ENCODE peak calls at places on chromosomes 3 and 15, in eight cellular contexts. S, A, E, K, Q, O, C and Z are unnamed samples.

GRCh38 chr3:52891615-52892081 is 5.7 kb downstream of the STIMATE start:
- DNase-seq in S (peak), A (no peak), E (no peak), C (peak), Q (no peak), O (no peak), K (no peak), Z (peak)

GRCh38 chr15:50624616-50625168 is 61.9 kb downstream of the TRPM7 start:
- DNase-seq in O (no peak), S (no peak), A (no peak), Q (no peak), E (no peak), C (no peak), K (no peak), Z (no peak)

GRCh38 chr3:43043793-43044192 is 62.1 kb downstream of the POMGNT2 start:
- DNase-seq in Q (no peak), K (no peak), S (no peak), A (no peak), C (no peak), E (no peak), O (no peak), Z (peak)

GRCh38 chr15:100114100-100114499 is 227.7 kb downstream of the ADAMTS17 start:
- DNase-seq in E (no peak), Q (no peak), K (no peak), O (no peak), C (no peak), S (peak), A (peak), Z (no peak)

GRCh38 chr3:50572801-50573371 is 3.6 kb downstream of the HEMK1 start:
- DNase-seq in C (no peak), K (no peak), S (no peak), O (no peak), A (no peak), Q (no peak), E (no peak), Z (no peak)

GRCh38 chr3:130463221-130463620 is 53.8 kb upstream of the COL6A6 start:
- DNase-seq in O (no peak), C (no peak), K (no peak), Q (no peak), A (no peak), E (no peak), S (no peak), Z (no peak)

GRCh38 chr3:103389356-103389755 is 954.5 kb downstream of the ZPLD1 start:
- DNase-seq in S (no peak), E (no peak), Q (no peak), O (no peak), K (no peak), C (no peak), A (no peak), Z (no peak)

GRCh38 chr15:40452296-40453090 is 11.7 kb downstream of the BAHD1 start:
- DNase-seq in C (no peak), K (no peak), A (no peak), E (no peak), O (no peak), S (no peak), Q (no peak), Z (no peak)

GRCh38 chr15:48363474-48363873 is 32.2 kb downstream of the DUT start:
- DNase-seq in O (no peak), E (no peak), Q (no peak), C (no peak), K (no peak), S (no peak), A (no peak), Z (no peak)

GRCh38 chr3:16239776-16240175 is 25.0 kb downstream of the DPH3 start:
- DNase-seq in Q (no peak), O (no peak), E (no peak), S (peak), C (no peak), K (no peak), A (no peak), Z (no peak)

GRCh38 chr15:56464893-56465520 is at the start of gene MNS1:
- DNase-seq in E (peak), K (peak), Q (peak), S (peak), C (peak), O (peak), A (peak), Z (peak)

GRCh38 chr15:96234109-96234892 is 96.2 kb upstream of the NR2F2 start:
- DNase-seq in Q (no peak), O (no peak), S (peak), C (no peak), E (no peak), K (no peak), A (no peak), Z (no peak)

GRCh38 chr15:63610209-63610841 is 13.1 kb downstream of the FBXL22 start:
- DNase-seq in C (peak), S (peak), A (peak), E (peak), Q (peak), K (peak), O (no peak), Z (peak)

GRCh38 chr3:179056326-179056725 is 15.3 kb downstream of the ZMAT3 start:
- DNase-seq in O (no peak), E (no peak), S (no peak), C (no peak), K (no peak), A (no peak), Q (no peak), Z (no peak)

GRCh38 chr3:128504533-128504915 is 11.5 kb upstream of the GATA2 start:
- DNase-seq in E (no peak), O (no peak), C (no peak), A (no peak), S (no peak), Q (no peak), K (peak), Z (peak)

GRCh38 chr3:16173696-16174355 is 654 bp upstream of the GALNT15 start:
- DNase-seq in C (no peak), A (no peak), K (peak), E (no peak), O (no peak), Q (no peak), S (peak), Z (no peak)

GRCh38 chr3:66753670-66754069 is 244.4 kb upstream of the KBTBD8 start:
- DNase-seq in O (no peak), S (no peak), C (no peak), E (no peak), Q (no peak), K (no peak), A (no peak), Z (no peak)

GRCh38 chr3:47370887-47371697 is 9.7 kb upstream of the PTPN23 start:
- DNase-seq in K (no peak), Q (peak), E (peak), C (no peak), O (no peak), S (no peak), A (peak), Z (no peak)

GRCh38 chr3:125075738-125076137 is 19.9 kb upstream of the HEG1 start:
- DNase-seq in C (no peak), S (no peak), O (no peak), Q (no peak), A (no peak), K (no peak), E (no peak), Z (peak)

GRCh38 chr3:12393894-12394293 is 90.4 kb upstream of the TSEN2 start:
- DNase-seq in E (no peak), O (no peak), C (no peak), S (peak), Q (no peak), A (no peak), K (no peak), Z (no peak)

GRCh38 chr15:85276508-85276907 is 103.9 kb upstream of the AKAP13 start:
- DNase-seq in Q (no peak), E (no peak), K (no peak), S (no peak), O (no peak), A (no peak), C (no peak), Z (no peak)

GRCh38 chr15:85582076-85582718 is 201.8 kb downstream of the AKAP13 start:
- DNase-seq in O (no peak), A (no peak), K (no peak), Q (peak), E (peak), S (peak), C (no peak), Z (no peak)

GRCh38 chr3:140505256-140505655 is 172.6 kb upstream of the TRIM42 start:
- DNase-seq in S (peak), E (peak), Q (no peak), C (no peak), A (no peak), K (no peak), O (no peak), Z (no peak)

GRCh38 chr3:53193466-53194217 is 32.6 kb downstream of the PRKCD start:
- DNase-seq in S (no peak), O (no peak), A (peak), C (no peak), E (no peak), K (no peak), Q (no peak), Z (no peak)

GRCh38 chr15:63475670-63476069 is 28.7 kb upstream of the USP3 start:
- DNase-seq in E (no peak), Q (no peak), O (no peak), A (no peak), K (no peak), C (no peak), S (no peak), Z (no peak)

GRCh38 chr3:182608876-182609275 is 184.4 kb upstream of the ATP11B start:
- DNase-seq in O (no peak), S (no peak), A (no peak), E (no peak), C (no peak), K (no peak), Q (no peak), Z (no peak)

GRCh38 chr3:182606905-182607504 is 186.3 kb upstream of the ATP11B start:
- DNase-seq in O (no peak), A (no peak), K (no peak), S (no peak), C (no peak), E (no peak), Q (no peak), Z (no peak)

GRCh38 chr3:182603501-182603900 is 189.8 kb upstream of the ATP11B start:
- DNase-seq in Q (no peak), O (no peak), E (no peak), C (no peak), S (no peak), A (no peak), K (no peak), Z (no peak)

GRCh38 chr3:182609575-182610156 is 183.6 kb upstream of the ATP11B start:
- DNase-seq in O (no peak), C (no peak), E (no peak), S (no peak), A (no peak), Q (no peak), K (no peak), Z (no peak)

DNA sequence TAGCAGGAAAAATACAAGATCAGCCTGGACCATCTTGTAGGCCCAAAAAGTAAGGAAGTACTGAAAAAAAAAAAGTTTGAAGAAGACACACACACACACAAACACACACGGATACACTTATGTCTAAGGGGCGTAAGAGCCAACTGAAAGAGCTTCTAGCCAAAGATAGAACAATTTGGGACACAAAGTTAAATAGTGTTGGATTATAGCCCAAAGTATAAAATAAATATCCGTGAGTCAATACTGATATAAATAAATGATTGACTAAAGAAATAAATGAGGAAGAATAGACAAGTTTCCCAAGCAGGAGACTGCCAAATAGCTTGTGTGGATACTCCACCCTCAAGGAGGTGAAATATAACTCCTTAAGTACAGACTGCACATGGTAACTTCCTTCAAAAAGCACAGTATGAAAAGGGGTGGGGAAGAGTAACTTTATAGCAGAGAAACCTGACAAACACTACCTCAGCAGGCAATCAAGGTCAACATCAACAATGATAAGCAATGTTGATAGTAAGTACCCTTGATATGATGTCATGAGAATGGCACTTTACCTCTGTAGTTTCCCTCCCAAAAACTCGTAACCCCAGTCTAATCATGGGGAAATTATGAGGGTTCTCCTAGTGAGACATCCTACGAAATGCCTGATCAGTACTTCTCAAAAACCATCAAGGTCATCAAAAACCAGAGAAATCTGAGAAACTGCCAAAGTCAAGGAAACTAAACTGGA is 187.3 kb upstream of the ATP11B start:
- DNase-seq in E (no peak), Q (no peak), O (no peak), A (no peak), C (no peak), K (no peak), S (no peak), Z (no peak)
- TF ChIP-seq CTCF in E (no peak), Q (no peak), O (no peak), A (no peak), C (no peak), K (no peak), S (no peak), Z (no peak)

GRCh38 chr15:98526094-98526493 is 122.2 kb upstream of the IGF1R start:
- DNase-seq in E (no peak), K (peak), A (no peak), C (no peak), S (no peak), Q (no peak), O (no peak), Z (no peak)

GRCh38 chr15:98528056-98528725 is 120.1 kb upstream of the IGF1R start:
- DNase-seq in O (no peak), C (peak), A (no peak), K (no peak), E (no peak), S (no peak), Q (no peak), Z (no peak)

GRCh38 chr15:98532063-98532462 is 116.3 kb upstream of the IGF1R start:
- DNase-seq in O (no peak), E (no peak), C (no peak), A (no peak), K (no peak), Q (no peak), S (no peak), Z (no peak)

GRCh38 chr15:98529205-98530145 is 118.9 kb upstream of the IGF1R start:
- DNase-seq in C (peak), K (peak), O (no peak), S (no peak), A (no peak), E (no peak), Q (no peak), Z (no peak)

GRCh38 chr15:98530570-98530969 is 117.8 kb upstream of the IGF1R start:
- DNase-seq in K (no peak), E (no peak), A (no peak), C (no peak), S (no peak), O (no peak), Q (no peak), Z (no peak)
- TF ChIP-seq CTCF in K (no peak), E (no peak), A (no peak), C (no peak), S (no peak), O (no peak), Q (no peak), Z (no peak)

GRCh38 chr3:14152233-14152962 is 26.0 kb downstream of the XPC start:
- DNase-seq in Q (no peak), C (no peak), A (no peak), K (no peak), S (no peak), O (no peak), E (no peak), Z (no peak)
- TF ChIP-seq CTCF in Q (no peak), C (peak), A (no peak), K (no peak), S (peak), O (no peak), E (no peak), Z (peak)

DNA sequence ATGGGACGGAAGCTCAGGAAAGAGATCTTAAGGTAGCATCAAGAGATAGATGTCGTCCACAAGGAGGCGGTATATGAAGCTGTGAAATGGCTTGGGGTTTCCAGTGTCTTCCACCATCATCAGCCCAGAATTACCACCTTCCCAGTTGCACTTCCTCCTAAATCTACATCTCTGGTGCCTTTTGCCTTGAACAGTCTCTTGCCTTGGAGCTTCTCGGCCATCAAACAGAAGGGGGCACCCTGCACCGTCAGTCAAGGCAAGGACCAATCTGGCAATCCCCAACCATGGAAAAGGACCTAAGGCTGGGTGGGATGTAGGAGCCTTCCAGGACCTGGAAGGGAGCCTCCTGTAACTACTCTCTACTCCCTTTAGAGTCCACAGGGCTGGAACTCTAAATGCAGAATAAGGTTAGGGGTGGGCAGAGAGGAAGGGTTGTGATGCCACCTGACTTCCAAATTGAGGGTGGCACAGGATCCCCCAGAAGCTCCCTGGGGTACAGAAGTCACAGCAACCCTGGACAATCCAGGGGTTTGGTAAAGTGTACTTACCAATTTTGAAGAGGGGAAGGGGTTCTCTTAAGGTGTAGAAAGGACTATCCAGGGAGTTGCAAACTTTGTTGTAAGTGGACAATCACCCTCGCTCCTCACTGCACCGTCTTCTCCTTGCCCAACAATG is 1.0 kb upstream of the RYR3 start:
- DNase-seq in C (no peak), E (peak), K (no peak), O (no peak), S (peak), A (peak), Q (no peak), Z (no peak)
- TF ChIP-seq CTCF in C (peak), E (no peak), K (no peak), O (no peak), S (peak), A (peak), Q (no peak), Z (no peak)

DNA sequence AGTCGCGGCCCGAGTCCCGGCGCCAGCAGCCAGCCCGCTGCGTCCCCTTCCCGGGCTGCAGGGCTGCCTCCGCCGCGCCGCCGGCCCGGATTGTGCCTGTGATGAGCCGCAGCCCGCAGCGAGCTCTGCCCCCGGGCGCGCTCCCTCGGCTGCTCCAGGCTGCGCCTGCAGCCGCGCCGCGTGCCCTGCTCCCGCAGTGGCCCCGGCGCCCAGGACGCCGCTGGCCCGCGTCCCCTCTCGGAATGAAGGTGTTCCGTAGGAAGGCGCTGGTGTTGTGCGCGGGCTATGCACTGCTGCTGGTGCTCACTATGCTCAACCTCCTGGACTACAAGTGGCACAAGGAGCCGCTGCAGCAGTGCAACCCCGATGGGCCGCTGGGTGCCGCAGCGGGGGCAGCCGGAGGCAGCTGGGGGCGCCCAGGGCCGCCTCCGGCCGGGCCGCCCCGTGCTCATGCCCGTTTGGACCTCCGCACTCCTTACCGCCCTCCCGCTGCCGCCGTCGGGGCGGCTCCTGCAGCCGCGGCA is 1.2 kb downstream of the CHST2 start:
- DNase-seq in S (peak), A (no peak), E (peak), K (no peak), C (no peak), O (no peak), Q (peak), Z (no peak)
- TF ChIP-seq CTCF in S (no peak), A (no peak), E (peak), K (no peak), C (no peak), O (no peak), Q (no peak), Z (no peak)

GRCh38 chr15:70354260-70354894 is 256.7 kb upstream of the TLE3 start:
- DNase-seq in O (no peak), K (peak), Q (no peak), E (no peak), A (no peak), C (no peak), S (no peak), Z (peak)

GRCh38 chr15:70356919-70357318 is 259.2 kb upstream of the TLE3 start:
- DNase-seq in C (no peak), O (no peak), K (peak), A (no peak), E (no peak), S (peak), Q (no peak), Z (peak)

GRCh38 chr15:70353606-70354259 is 256.0 kb upstream of the TLE3 start:
- DNase-seq in Q (no peak), O (no peak), C (no peak), E (no peak), S (no peak), K (peak), A (no peak), Z (peak)

GRCh38 chr15:70356062-70356860 is 258.5 kb upstream of the TLE3 start:
- DNase-seq in Q (no peak), A (no peak), K (peak), S (no peak), C (no peak), O (no peak), E (no peak), Z (peak)

GRCh38 chr15:70355275-70355795 is 257.6 kb upstream of the TLE3 start:
- DNase-seq in S (no peak), C (no peak), O (no peak), K (peak), A (no peak), Q (no peak), E (no peak), Z (peak)
- TF ChIP-seq CTCF in S (peak), C (no peak), O (no peak), K (no peak), A (no peak), Q (no peak), E (no peak), Z (no peak)

GRCh38 chr3:197280156-197280555 is 18.3 kb downstream of the DLG1 start:
- DNase-seq in S (no peak), E (no peak), O (no peak), C (no peak), Q (no peak), K (no peak), A (no peak), Z (no peak)
- TF ChIP-seq CTCF in S (no peak), E (no peak), O (no peak), C (no peak), Q (no peak), K (no peak), A (no peak), Z (no peak)

GRCh38 chr3:25565807-25566206 is 98.9 kb downstream of the TOP2B start:
- DNase-seq in Q (no peak), C (no peak), E (no peak), A (no peak), O (no peak), K (no peak), S (no peak), Z (no peak)

GRCh38 chr3:25567806-25568524 is 96.7 kb downstream of the TOP2B start:
- DNase-seq in K (no peak), O (no peak), C (no peak), E (no peak), S (no peak), A (no peak), Q (no peak), Z (no peak)

GRCh38 chr3:25568525-25569078 is 96.1 kb downstream of the TOP2B start:
- DNase-seq in C (no peak), A (no peak), K (no peak), Q (no peak), S (no peak), E (no peak), O (no peak), Z (no peak)

GRCh38 chr3:25567390-25567789 is 97.3 kb downstream of the TOP2B start:
- DNase-seq in A (no peak), K (no peak), E (no peak), O (no peak), C (no peak), Q (no peak), S (no peak), Z (no peak)

GRCh38 chr3:25566358-25566920 is 98.3 kb downstream of the TOP2B start:
- DNase-seq in S (no peak), K (no peak), E (no peak), O (no peak), A (no peak), Q (no peak), C (no peak), Z (no peak)
- TF ChIP-seq CTCF in S (no peak), K (no peak), E (no peak), O (no peak), A (no peak), Q (no peak), C (no peak), Z (peak)